ENCODE peak calls at places on chromosomes 16 and 17, in five cellular contexts. M is HEK293T, I is HCT116, R is WTC11, B is K562. Y is an unnamed sample.

GRCh38 chr16:73616186-73616585 is 568.3 kb upstream of the ZFHX3 start:
- DNase-seq in I (peak), R (no peak), M (no peak), B (peak), Y (no peak)

GRCh38 chr16:66485361-66485760 is 58.3 kb downstream of the BEAN1 start:
- DNase-seq in R (no peak), I (no peak), M (no peak), B (no peak), Y (no peak)

GRCh38 chr17:68749742-68750562 is 148.8 kb upstream of the FAM20A start:
- DNase-seq in R (no peak), I (no peak), M (no peak), B (no peak), Y (no peak)

GRCh38 chr16:16073884-16074781 is 124.7 kb downstream of the ABCC1 start:
- DNase-seq in M (no peak), B (peak), I (no peak), R (peak), Y (peak)

GRCh38 chr16:4241601-4242270 is at the start of gene SRL:
- DNase-seq in M (no peak), I (no peak), B (no peak), R (no peak), Y (no peak)

GRCh38 chr16:5379948-5380347 is 282.4 kb upstream of the EEF2KMT start:
- DNase-seq in B (no peak), I (no peak), R (no peak), M (no peak), Y (no peak)

GRCh38 chr16:71883849-71884638 is at the start of gene ZNF821:
- DNase-seq in M (peak), B (peak), R (peak), I (no peak), Y (peak)

GRCh38 chr16:46972971-46973456 is 460 bp downstream of the DNAJA2 start:
- DNase-seq in I (no peak), R (peak), B (peak), M (peak), Y (no peak)

GRCh38 chr17:75832164-75832651 is 12.0 kb downstream of the UNC13D start:
- DNase-seq in B (no peak), I (no peak), M (no peak), R (no peak), Y (peak)

GRCh38 chr16:24906199-24906808 is 60.5 kb downstream of the SLC5A11 start:
- DNase-seq in I (peak), B (peak), R (no peak), M (no peak), Y (no peak)
- TF ChIP-seq SP1 in I (no peak), B (no peak), R (no peak), M (no peak), Y (no peak)

DNA sequence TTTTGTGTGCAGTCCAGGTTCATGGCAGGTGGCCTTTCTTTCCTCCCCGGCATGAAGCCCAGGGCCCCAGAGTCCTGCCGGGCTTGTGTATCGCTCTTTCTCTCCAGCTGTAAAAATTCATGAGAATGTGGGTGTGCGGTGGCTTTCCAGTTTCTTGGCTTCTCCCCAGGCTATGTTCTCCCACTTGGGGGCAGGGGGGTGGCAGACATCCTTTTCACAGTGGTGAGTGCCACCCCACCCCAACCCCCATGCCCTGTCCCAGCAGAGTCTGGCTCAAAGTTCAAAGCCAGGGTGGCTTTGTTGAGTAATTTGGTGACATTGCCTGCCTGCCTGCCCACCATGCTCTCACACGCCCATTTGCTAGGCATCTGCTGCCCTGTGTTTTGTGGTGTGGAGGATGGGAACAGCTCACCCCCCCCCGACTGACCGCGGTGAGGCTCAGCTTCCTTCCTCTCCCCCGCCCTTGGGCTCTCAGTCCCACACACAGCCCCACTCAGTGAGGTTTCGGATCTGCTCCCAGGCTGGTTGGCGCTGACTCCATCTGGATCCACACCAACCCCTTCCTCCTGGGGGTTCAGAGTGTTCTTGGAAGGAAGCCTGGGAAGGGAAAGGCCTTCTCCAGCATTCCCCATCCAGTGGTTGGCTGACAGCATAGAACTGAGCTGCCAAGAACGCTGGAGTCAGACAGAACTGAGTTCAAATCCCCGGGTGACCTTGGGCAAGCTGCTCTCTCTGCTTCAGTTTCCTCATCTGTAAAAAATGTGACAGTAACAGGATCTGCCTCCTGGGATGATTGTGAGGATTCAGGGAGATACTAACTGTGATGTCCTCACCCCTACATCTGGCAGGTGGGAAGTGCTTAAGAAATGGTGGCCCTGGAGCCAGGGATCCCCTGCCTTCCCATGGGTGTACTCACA is 36.1 kb downstream of the CHD9 start:
- DNase-seq in M (no peak), B (no peak), I (no peak), R (no peak), Y (no peak)
- TF ChIP-seq SP1 in M (no peak), B (no peak), I (no peak), R (no peak), Y (no peak)

GRCh38 chr16:2905988-2906387 is 5.7 kb upstream of the FLYWCH1 start:
- DNase-seq in B (no peak), M (no peak), R (no peak), I (no peak), Y (no peak)
- TF ChIP-seq SP1 in B (no peak), M (no peak), R (no peak), I (no peak), Y (peak)

DNA sequence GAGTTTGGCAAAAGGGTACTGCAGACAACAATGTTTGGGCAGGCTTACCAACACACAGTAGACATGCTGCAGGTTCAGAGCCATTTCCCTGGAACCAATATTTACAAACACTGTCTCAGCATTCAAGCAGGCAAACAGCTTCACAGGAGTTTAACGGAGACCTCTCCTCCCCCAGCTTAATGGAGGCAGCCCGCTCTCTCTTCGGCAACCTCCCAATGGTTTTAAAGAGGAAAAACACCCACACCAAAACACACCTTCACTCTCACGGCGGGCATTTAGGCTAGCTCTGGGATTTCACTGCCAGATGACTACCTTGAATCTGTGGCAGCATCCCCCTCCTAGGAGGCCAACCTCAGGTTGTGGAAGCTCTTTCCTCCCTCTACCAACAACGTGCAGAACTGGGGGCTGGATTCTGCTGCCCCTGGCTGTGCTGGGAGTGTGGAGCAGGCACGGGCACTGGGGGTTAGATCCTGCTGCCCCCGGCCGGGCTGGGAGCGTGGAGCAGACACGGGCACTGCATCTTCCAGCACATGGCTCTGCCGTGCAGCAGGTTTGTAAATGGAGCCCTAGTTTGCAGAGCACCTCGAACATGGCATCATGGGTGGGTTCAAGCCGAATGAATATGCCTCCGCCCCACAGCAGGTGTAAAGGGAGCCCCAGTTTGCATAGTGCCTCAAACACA is 86.5 kb downstream of the RBFOX3 start:
- DNase-seq in M (no peak), I (no peak), B (no peak), R (no peak), Y (no peak)
- TF ChIP-seq SP1 in M (no peak), I (no peak), B (no peak), R (no peak), Y (no peak)

GRCh38 chr16:1826691-1827573 is at the start of the genes FAHD1 and HAGH:
- DNase-seq in B (peak), R (peak), M (peak), I (peak), Y (peak)

GRCh38 chr16:1825381-1825863 is 1.2 kb downstream of the HAGH start:
- DNase-seq in R (no peak), I (no peak), B (no peak), M (no peak), Y (no peak)

GRCh38 chr16:1823821-1824220 is 2.8 kb downstream of the HAGH start:
- DNase-seq in R (peak), B (peak), M (no peak), I (no peak), Y (no peak)

GRCh38 chr16:1828645-1829410 is 1.8 kb downstream of the FAHD1 start:
- DNase-seq in R (no peak), I (no peak), B (peak), M (no peak), Y (no peak)

DNA sequence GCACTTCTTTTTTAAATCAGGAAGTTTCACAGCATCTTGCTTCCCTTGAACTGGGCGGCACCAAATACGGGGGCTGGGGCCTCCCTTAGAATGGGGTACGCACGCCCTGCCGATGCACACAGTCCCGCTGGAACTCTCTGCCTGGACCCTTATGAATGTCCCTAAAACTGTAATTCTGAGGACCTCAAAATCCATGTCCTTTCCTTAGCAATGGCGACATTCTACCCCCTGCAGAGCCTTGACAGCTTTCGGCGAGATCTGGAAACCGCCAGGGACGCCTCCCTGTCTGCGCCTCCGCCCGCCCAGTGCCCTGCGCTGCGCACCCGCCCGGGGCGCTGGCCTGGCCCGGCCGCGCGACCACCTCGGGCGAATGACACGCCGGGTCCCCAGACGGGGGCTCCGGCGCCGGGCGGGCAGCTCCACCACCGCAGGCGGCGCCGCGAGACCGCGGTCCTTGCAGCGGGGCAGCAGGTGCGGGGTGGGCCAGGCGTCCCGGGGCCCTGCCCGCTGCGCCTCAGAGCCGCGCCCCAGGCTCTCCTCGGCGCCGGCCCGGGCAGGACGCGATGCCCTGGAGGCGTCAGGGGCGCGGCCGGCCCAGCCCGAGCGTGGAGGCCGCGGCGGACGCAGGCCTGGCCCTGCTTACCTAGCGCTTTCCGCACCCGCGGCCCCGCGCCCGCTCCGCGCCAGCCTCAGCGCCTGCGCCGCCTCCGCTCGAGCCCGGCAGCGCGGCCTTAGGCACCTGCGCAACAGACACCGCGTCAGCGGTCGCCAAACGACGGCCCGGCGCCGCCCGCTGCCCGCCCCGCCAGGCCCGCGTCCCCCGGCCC is 548 bp downstream of the HAGH start:
- DNase-seq in M (peak), I (no peak), B (peak), R (peak), Y (no peak)
- TF ChIP-seq SP1 in M (no peak), I (no peak), B (no peak), R (no peak), Y (no peak)

GRCh38 chr17:77666480-77666879 is 292.0 kb upstream of the TNRC6C start:
- DNase-seq in I (no peak), B (no peak), R (no peak), M (no peak), Y (no peak)
- TF ChIP-seq SP1 in I (no peak), B (no peak), R (no peak), M (no peak), Y (no peak)

DNA sequence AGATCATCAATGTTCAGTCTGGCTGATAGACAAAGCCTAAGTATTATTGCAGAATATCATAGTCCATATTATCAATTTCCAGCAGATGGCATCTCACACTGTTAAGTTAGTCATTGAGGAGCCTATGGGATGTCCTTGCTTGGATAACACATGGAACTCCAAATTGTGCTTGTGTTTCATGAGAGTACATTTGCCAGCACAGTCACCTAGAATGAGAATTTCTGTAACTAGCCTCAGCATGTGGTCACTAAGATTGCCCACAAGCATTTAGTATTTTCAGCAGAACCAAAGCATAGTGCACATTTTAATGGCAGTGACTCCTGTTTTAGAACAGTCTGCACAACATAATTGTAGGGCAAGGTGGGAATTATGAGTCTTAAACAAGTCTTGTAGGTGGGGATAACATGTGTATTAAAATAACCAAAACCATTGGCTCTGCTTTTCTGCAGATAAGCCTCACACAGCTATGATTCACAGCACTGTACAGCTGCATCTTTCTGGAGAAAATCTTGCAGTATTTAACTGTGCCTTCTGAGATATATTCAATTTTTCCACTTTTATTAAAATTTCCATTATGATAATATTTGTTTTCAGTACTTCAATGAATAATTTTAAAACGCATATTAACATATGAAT is 882.8 kb upstream of the SOX9 start:
- DNase-seq in R (no peak), I (peak), B (no peak), M (peak), Y (no peak)
- TF ChIP-seq SP1 in R (no peak), I (no peak), B (no peak), M (no peak), Y (no peak)